ENCODE peak calls at places on chromosomes 5 and 9, in five cellular contexts. One of them, this sample, is unnamed.

GRCh38 chr9:20835364-20836286 is 151.6 kb downstream of the FOCAD start:
- DNase-seq in mesendoderm: peak; percentile 44
- DNase-seq in mesenchymal stem cell: peak; percentile 48
- DNase-seq in IMR-90: peak; percentile 59
- DNase-seq in H9: no peak
- DNase-seq in this sample: no peak

GRCh38 chr5:177510567-177511053 is 984 bp upstream of the DOK3 start:
- DNase-seq in mesendoderm: no peak
- DNase-seq in mesenchymal stem cell: no peak
- DNase-seq in IMR-90: no peak
- DNase-seq in H9: no peak
- DNase-seq in this sample: no peak

GRCh38 chr5:176413255-176413565 is 3.1 kb downstream of the CLTB start:
- DNase-seq in mesendoderm: no peak
- DNase-seq in mesenchymal stem cell: peak; percentile 24
- DNase-seq in IMR-90: no peak
- DNase-seq in H9: no peak
- DNase-seq in this sample: no peak

GRCh38 chr5:1767524-1768282 is 31.9 kb downstream of the MRPL36 start:
- DNase-seq in mesendoderm: no peak
- DNase-seq in mesenchymal stem cell: no peak
- DNase-seq in IMR-90: no peak
- DNase-seq in H9: no peak
- DNase-seq in this sample: no peak

GRCh38 chr5:177402271-177403043 is 2.0 kb upstream of the PFN3 start:
- DNase-seq in mesendoderm: peak; percentile 92
- DNase-seq in mesenchymal stem cell: peak; percentile 68
- DNase-seq in IMR-90: peak; percentile 54
- DNase-seq in H9: peak; percentile 92
- DNase-seq in this sample: peak; percentile 56

GRCh38 chr5:34051374-34051980 is 8.5 kb upstream of the C1QTNF3 start:
- DNase-seq in mesendoderm: no peak
- DNase-seq in mesenchymal stem cell: no peak
- DNase-seq in IMR-90: no peak
- DNase-seq in H9: no peak
- DNase-seq in this sample: no peak

GRCh38 chr5:3509290-3509689 is 86.3 kb upstream of the IRX1 start:
- DNase-seq in mesendoderm: no peak
- DNase-seq in mesenchymal stem cell: no peak
- DNase-seq in IMR-90: no peak
- DNase-seq in H9: no peak
- DNase-seq in this sample: no peak

GRCh38 chr5:97383996-97384395 is 200.9 kb upstream of the RIOK2 start:
- DNase-seq in mesendoderm: no peak
- DNase-seq in mesenchymal stem cell: no peak
- DNase-seq in IMR-90: peak; percentile 36
- DNase-seq in H9: no peak
- DNase-seq in this sample: no peak

GRCh38 chr5:79108792-79109191 is 2.8 kb upstream of the BHMT start:
- DNase-seq in mesendoderm: no peak
- DNase-seq in mesenchymal stem cell: no peak
- DNase-seq in IMR-90: no peak
- DNase-seq in H9: no peak
- DNase-seq in this sample: no peak

GRCh38 chr9:93304574-93305496 is 120.9 kb downstream of the WNK2 start:
- DNase-seq in mesendoderm: peak; percentile 82
- DNase-seq in mesenchymal stem cell: peak; percentile 47
- DNase-seq in IMR-90: peak; percentile 41
- DNase-seq in H9: peak; percentile 83
- DNase-seq in this sample: peak; percentile 50

GRCh38 chr9:37200572-37201005 is 80.2 kb downstream of the ZCCHC7 start:
- DNase-seq in mesendoderm: peak; percentile 19
- DNase-seq in mesenchymal stem cell: peak; percentile 61
- DNase-seq in IMR-90: peak; percentile 70
- DNase-seq in H9: no peak
- DNase-seq in this sample: no peak

GRCh38 chr5:109743041-109743531 is 53.4 kb downstream of the MAN2A1 start:
- DNase-seq in mesendoderm: peak; percentile 86
- DNase-seq in mesenchymal stem cell: peak; percentile 39
- DNase-seq in IMR-90: no peak
- DNase-seq in H9: no peak
- DNase-seq in this sample: no peak

DNA sequence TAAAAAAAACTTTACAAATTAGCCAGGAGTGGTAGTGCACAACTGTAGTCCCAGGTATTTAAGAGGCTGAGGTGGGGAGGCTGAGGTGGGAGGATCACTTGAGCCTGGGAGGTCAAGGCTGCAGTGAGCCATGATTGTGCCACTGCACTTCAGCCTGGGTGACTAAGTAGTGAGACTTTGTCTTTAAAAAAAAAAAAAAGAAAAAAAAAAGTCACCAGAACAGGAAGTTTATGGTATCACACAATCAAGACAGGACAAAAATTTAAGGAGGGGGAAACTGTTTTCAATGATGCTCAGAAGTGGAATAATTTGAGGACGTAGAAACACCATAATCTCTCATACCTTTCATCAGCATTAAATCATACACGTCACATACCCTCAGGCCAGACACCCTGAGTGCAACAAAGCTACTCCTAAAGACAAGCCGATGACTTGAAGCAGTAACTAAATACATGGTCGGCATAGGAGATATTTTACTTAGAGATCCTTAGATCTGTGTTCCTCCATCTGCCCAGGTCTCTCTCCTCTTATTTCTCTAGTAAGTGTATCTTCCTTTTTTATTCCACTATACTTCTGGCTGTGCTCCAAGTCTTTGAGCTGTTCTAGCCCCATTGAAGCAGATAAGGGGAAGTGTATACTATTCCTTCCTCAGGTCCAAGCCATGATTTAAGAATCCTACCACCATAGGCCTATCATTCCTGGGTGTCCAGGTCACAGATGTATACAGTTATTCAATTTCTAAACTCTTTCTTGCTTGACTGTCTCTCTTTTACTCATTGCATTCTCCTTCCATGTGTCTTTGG is 91.3 kb upstream of the APC start:
- DNase-seq in mesendoderm: no peak
- DNase-seq in mesenchymal stem cell: no peak
- DNase-seq in IMR-90: no peak
- DNase-seq in H9: no peak
- DNase-seq in this sample: no peak
- H3K9ac ChIP-seq in mesendoderm: no peak overlapping the region
- H3K9ac ChIP-seq in mesenchymal stem cell: no peak overlapping the region
- H3K9ac ChIP-seq in IMR-90: no peak overlapping the region
- H3K9ac ChIP-seq in H9: no peak overlapping the region
- H3K9ac ChIP-seq in this sample: no peak overlapping the region

GRCh38 chr5:17398866-17399835 is 98.9 kb upstream of the TAF11L2 start:
- DNase-seq in mesendoderm: no peak
- DNase-seq in mesenchymal stem cell: no peak
- DNase-seq in IMR-90: no peak
- DNase-seq in H9: no peak
- DNase-seq in this sample: no peak

GRCh38 chr5:17402291-17403121 is 95.5 kb upstream of the TAF11L2 start:
- DNase-seq in mesendoderm: peak; percentile 79
- DNase-seq in mesenchymal stem cell: no peak
- DNase-seq in IMR-90: no peak
- DNase-seq in H9: no peak
- DNase-seq in this sample: no peak

GRCh38 chr5:17399931-17400330 is 98.1 kb upstream of the TAF11L2 start:
- DNase-seq in mesendoderm: no peak
- DNase-seq in mesenchymal stem cell: no peak
- DNase-seq in IMR-90: no peak
- DNase-seq in H9: no peak
- DNase-seq in this sample: no peak

GRCh38 chr5:17401509-17402290 is 96.3 kb upstream of the TAF11L2 start:
- DNase-seq in mesendoderm: peak; percentile 75
- DNase-seq in mesenchymal stem cell: no peak
- DNase-seq in IMR-90: no peak
- DNase-seq in H9: no peak
- DNase-seq in this sample: no peak

GRCh38 chr5:17400724-17401508 is 97.1 kb upstream of the TAF11L2 start:
- DNase-seq in mesendoderm: peak; percentile 76
- DNase-seq in mesenchymal stem cell: no peak
- DNase-seq in IMR-90: no peak
- DNase-seq in H9: peak; percentile 52
- DNase-seq in this sample: no peak
- H3K4ac ChIP-seq in mesendoderm: no peak overlapping the region
- H3K4ac ChIP-seq in mesenchymal stem cell: no peak overlapping the region
- H3K4ac ChIP-seq in IMR-90: no peak overlapping the region
- H3K4ac ChIP-seq in H9: no peak overlapping the region
- H3K4ac ChIP-seq in this sample: no peak overlapping the region

DNA sequence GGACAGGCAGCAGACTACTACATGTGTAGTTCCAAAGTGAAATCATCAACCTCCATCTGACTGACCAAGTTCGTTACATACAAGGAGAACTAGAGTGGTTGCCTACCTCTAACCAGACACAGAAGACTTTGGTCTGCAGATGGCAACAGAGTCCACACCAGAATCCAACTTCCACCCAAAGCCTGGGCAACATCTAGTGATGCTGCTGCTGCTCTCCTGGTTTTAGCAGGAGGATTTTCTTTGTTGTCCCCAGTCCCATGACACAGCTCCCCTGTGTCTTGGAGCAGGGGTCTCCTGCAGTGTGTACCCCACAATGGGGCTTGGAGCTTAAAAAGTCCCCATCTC is 46.4 kb upstream of the APC start:
- DNase-seq in mesendoderm: no peak
- DNase-seq in mesenchymal stem cell: no peak
- DNase-seq in IMR-90: no peak
- DNase-seq in H9: no peak
- DNase-seq in this sample: no peak
- H2BK15ac ChIP-seq in mesendoderm: no peak overlapping the region
- H2BK15ac ChIP-seq in mesenchymal stem cell: no peak overlapping the region
- H2BK15ac ChIP-seq in IMR-90: no peak overlapping the region
- H2BK15ac ChIP-seq in H9: no peak overlapping the region
- H2BK15ac ChIP-seq in this sample: no peak overlapping the region

GRCh38 chr9:3361689-3362392 is 164.0 kb downstream of the RFX3 start:
- DNase-seq in mesendoderm: peak; percentile 61
- DNase-seq in mesenchymal stem cell: no peak
- DNase-seq in IMR-90: no peak
- DNase-seq in H9: no peak
- DNase-seq in this sample: no peak

GRCh38 chr9:3360245-3360644 is 165.6 kb downstream of the RFX3 start:
- DNase-seq in mesendoderm: no peak
- DNase-seq in mesenchymal stem cell: no peak
- DNase-seq in IMR-90: no peak
- DNase-seq in H9: no peak
- DNase-seq in this sample: no peak

GRCh38 chr9:3361115-3361514 is 164.7 kb downstream of the RFX3 start:
- DNase-seq in mesendoderm: no peak
- DNase-seq in mesenchymal stem cell: no peak
- DNase-seq in IMR-90: no peak
- DNase-seq in H9: no peak
- DNase-seq in this sample: no peak

GRCh38 chr9:3359778-3360177 is 166.0 kb downstream of the RFX3 start:
- DNase-seq in mesendoderm: no peak
- DNase-seq in mesenchymal stem cell: no peak
- DNase-seq in IMR-90: no peak
- DNase-seq in H9: no peak
- DNase-seq in this sample: no peak

DNA sequence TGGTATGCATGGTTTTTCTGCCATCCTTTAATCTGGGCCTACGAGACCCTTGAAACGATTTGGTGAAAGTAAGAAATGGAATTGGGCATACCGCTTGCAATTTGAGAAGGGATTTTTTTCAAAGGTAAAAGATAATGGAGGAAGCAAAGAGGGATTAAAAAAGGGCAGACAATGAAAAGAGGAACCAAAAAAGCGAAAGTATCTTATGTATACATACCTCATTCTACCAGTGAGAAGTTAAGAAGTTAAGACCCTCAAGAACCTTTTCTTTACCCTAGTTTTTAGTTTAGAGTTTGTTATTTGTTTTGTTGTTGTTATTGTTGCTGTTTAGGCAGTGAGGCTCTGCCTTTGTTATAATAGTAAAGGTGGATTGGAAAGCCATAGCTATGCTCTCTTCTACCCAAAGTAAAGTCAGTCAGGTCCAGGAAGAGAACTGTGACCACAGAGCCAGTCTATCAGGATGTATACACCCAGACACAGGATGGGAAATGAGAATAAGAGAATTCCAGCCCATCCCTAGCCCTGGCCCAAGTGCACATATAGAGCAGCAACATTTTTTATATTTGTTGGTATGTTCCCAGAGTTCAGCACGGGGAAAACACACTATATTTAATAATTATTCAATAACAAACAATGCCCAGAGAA is 166.6 kb downstream of the RFX3 start:
- DNase-seq in mesendoderm: no peak
- DNase-seq in mesenchymal stem cell: no peak
- DNase-seq in IMR-90: no peak
- DNase-seq in H9: no peak
- DNase-seq in this sample: no peak
- H3K9ac ChIP-seq in mesendoderm: no peak overlapping the region
- H3K9ac ChIP-seq in mesenchymal stem cell: no peak overlapping the region
- H3K9ac ChIP-seq in IMR-90: no peak overlapping the region
- H3K9ac ChIP-seq in H9: no peak overlapping the region
- H3K9ac ChIP-seq in this sample: no peak overlapping the region

GRCh38 chr5:154268073-154268472 is 77.5 kb downstream of the GALNT10 start:
- DNase-seq in mesendoderm: no peak
- DNase-seq in mesenchymal stem cell: no peak
- DNase-seq in IMR-90: no peak
- DNase-seq in H9: no peak
- DNase-seq in this sample: no peak

GRCh38 chr5:154265197-154265578 is 74.7 kb downstream of the GALNT10 start:
- DNase-seq in mesendoderm: no peak
- DNase-seq in mesenchymal stem cell: no peak
- DNase-seq in IMR-90: no peak
- DNase-seq in H9: no peak
- DNase-seq in this sample: no peak

GRCh38 chr5:154267516-154267915 is 77.0 kb downstream of the GALNT10 start:
- DNase-seq in mesendoderm: no peak
- DNase-seq in mesenchymal stem cell: no peak
- DNase-seq in IMR-90: no peak
- DNase-seq in H9: no peak
- DNase-seq in this sample: no peak

GRCh38 chr5:154262376-154262775 is 71.8 kb downstream of the GALNT10 start:
- DNase-seq in mesendoderm: no peak
- DNase-seq in mesenchymal stem cell: no peak
- DNase-seq in IMR-90: no peak
- DNase-seq in H9: no peak
- DNase-seq in this sample: peak; percentile 37

DNA sequence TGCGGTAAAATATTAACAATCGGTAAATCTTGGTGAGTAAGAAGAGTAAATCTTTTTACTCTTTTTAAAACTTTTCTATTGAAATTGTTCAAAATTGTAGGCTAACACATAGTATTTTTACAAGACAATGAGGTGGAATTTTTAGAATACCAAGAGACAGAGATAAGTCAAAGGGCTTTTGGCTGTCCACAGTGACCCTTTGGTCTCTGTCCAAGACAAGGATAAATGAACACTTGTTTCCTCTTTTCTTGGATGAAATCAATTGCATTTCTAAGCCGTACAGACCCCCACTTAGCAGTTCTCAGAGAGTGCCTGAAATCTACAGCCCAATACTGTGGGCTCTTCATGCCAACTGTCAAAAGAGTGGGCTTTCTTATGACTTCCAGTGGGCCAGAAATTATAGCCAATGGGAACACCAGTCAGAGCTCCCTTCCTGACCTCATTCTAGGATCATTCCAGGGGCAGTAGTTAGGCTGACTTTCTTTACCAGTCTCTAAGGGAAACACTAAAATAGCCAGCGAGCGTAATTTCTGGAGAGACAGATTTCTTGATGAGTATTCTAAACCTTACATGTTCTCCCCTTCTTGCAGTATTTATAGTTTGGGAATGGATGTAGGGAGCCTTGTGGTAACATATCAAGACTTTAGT is 74.1 kb downstream of the GALNT10 start:
- DNase-seq in mesendoderm: no peak
- DNase-seq in mesenchymal stem cell: no peak
- DNase-seq in IMR-90: no peak
- DNase-seq in H9: no peak
- DNase-seq in this sample: no peak
- H3K4ac ChIP-seq in mesendoderm: no peak overlapping the region
- H3K4ac ChIP-seq in mesenchymal stem cell: no peak overlapping the region
- H3K4ac ChIP-seq in IMR-90: no peak overlapping the region
- H3K4ac ChIP-seq in H9: no peak overlapping the region
- H3K4ac ChIP-seq in this sample: no peak overlapping the region

This sample was measured in neuronal stem cell.